ENCODE peak calls at places on chromosome X, in eight cellular contexts. One of them, this sample, is unnamed.

GRCh38 chrX:10326578-10326977 is 169.8 kb downstream of the CLCN4 start:
- DNase-seq in breast epithelium: no peak
- DNase-seq in BJ: no peak
- DNase-seq in tibial nerve: no peak
- DNase-seq in A549: peak
- DNase-seq in choroid plexus epithelial cell: peak
- DNase-seq in uterus: no peak
- DNase-seq in progenitor cell of endocrine pancreas: no peak
- DNase-seq in this sample: no peak

GRCh38 chrX:105701310-105702052 is 120.9 kb upstream of the NRK start:
- DNase-seq in breast epithelium: no peak
- DNase-seq in BJ: no peak
- DNase-seq in tibial nerve: no peak
- DNase-seq in A549: no peak
- DNase-seq in choroid plexus epithelial cell: peak
- DNase-seq in uterus: no peak
- DNase-seq in progenitor cell of endocrine pancreas: no peak
- DNase-seq in this sample: no peak

GRCh38 chrX:6225307-6226052 is 3.2 kb downstream of the NLGN4X start:
- DNase-seq in breast epithelium: no peak
- DNase-seq in BJ: no peak
- DNase-seq in tibial nerve: no peak
- DNase-seq in A549: no peak
- DNase-seq in choroid plexus epithelial cell: no peak
- DNase-seq in uterus: no peak
- DNase-seq in progenitor cell of endocrine pancreas: no peak
- DNase-seq in this sample: no peak

GRCh38 chrX:30943984-30944383 is 54.9 kb upstream of the TAB3 start:
- DNase-seq in breast epithelium: no peak
- DNase-seq in BJ: no peak
- DNase-seq in tibial nerve: no peak
- DNase-seq in A549: no peak
- DNase-seq in choroid plexus epithelial cell: no peak
- DNase-seq in uterus: no peak
- DNase-seq in progenitor cell of endocrine pancreas: no peak
- DNase-seq in this sample: no peak

GRCh38 chrX:77795124-77795523 is 9.1 kb upstream of the ATRX start:
- DNase-seq in breast epithelium: no peak
- DNase-seq in BJ: no peak
- DNase-seq in tibial nerve: no peak
- DNase-seq in A549: no peak
- DNase-seq in choroid plexus epithelial cell: no peak
- DNase-seq in uterus: no peak
- DNase-seq in progenitor cell of endocrine pancreas: no peak
- DNase-seq in this sample: no peak

GRCh38 chrX:12443534-12444098 is 305.3 kb downstream of the FRMPD4 start:
- DNase-seq in breast epithelium: no peak
- DNase-seq in BJ: no peak
- DNase-seq in tibial nerve: no peak
- DNase-seq in A549: no peak
- DNase-seq in choroid plexus epithelial cell: no peak
- DNase-seq in uterus: no peak
- DNase-seq in progenitor cell of endocrine pancreas: no peak
- DNase-seq in this sample: peak

GRCh38 chrX:11386001-11386523 is 92.8 kb downstream of the AMELX start:
- DNase-seq in breast epithelium: no peak
- DNase-seq in BJ: peak
- DNase-seq in tibial nerve: no peak
- DNase-seq in A549: no peak
- DNase-seq in choroid plexus epithelial cell: peak
- DNase-seq in uterus: peak
- DNase-seq in progenitor cell of endocrine pancreas: no peak
- DNase-seq in this sample: no peak

GRCh38 chrX:40278340-40279090 is 180.8 kb upstream of the BCOR start:
- DNase-seq in breast epithelium: no peak
- DNase-seq in BJ: no peak
- DNase-seq in tibial nerve: no peak
- DNase-seq in A549: peak
- DNase-seq in choroid plexus epithelial cell: peak
- DNase-seq in uterus: no peak
- DNase-seq in progenitor cell of endocrine pancreas: no peak
- DNase-seq in this sample: no peak

GRCh38 chrX:38694394-38694793 is 106.9 kb upstream of the MID1IP1 start:
- DNase-seq in breast epithelium: no peak
- DNase-seq in BJ: no peak
- DNase-seq in tibial nerve: no peak
- DNase-seq in A549: no peak
- DNase-seq in choroid plexus epithelial cell: no peak
- DNase-seq in uterus: no peak
- DNase-seq in progenitor cell of endocrine pancreas: no peak
- DNase-seq in this sample: no peak

GRCh38 chrX:87005183-87005582 is 512.4 kb upstream of the KLHL4 start:
- DNase-seq in breast epithelium: no peak
- DNase-seq in BJ: no peak
- DNase-seq in tibial nerve: no peak
- DNase-seq in A549: no peak
- DNase-seq in choroid plexus epithelial cell: no peak
- DNase-seq in uterus: no peak
- DNase-seq in progenitor cell of endocrine pancreas: no peak
- DNase-seq in this sample: no peak

GRCh38 chrX:45806410-45807121 is 605.9 kb upstream of the DIPK2B start:
- DNase-seq in breast epithelium: no peak
- DNase-seq in BJ: peak
- DNase-seq in tibial nerve: no peak
- DNase-seq in A549: peak
- DNase-seq in choroid plexus epithelial cell: peak
- DNase-seq in uterus: peak
- DNase-seq in progenitor cell of endocrine pancreas: no peak
- DNase-seq in this sample: peak

GRCh38 chrX:96569034-96569433 is 115.6 kb upstream of the DIAPH2 start:
- DNase-seq in breast epithelium: no peak
- DNase-seq in BJ: no peak
- DNase-seq in tibial nerve: no peak
- DNase-seq in A549: no peak
- DNase-seq in choroid plexus epithelial cell: no peak
- DNase-seq in uterus: no peak
- DNase-seq in progenitor cell of endocrine pancreas: no peak
- DNase-seq in this sample: no peak

GRCh38 chrX:48831136-48831908 is 4.1 kb downstream of the PCSK1N start:
- DNase-seq in breast epithelium: no peak
- DNase-seq in BJ: no peak
- DNase-seq in tibial nerve: no peak
- DNase-seq in A549: no peak
- DNase-seq in choroid plexus epithelial cell: no peak
- DNase-seq in uterus: no peak
- DNase-seq in progenitor cell of endocrine pancreas: no peak
- DNase-seq in this sample: no peak

GRCh38 chrX:150486011-150486410 is 82.4 kb upstream of the MTM1 start:
- DNase-seq in breast epithelium: no peak
- DNase-seq in BJ: no peak
- DNase-seq in tibial nerve: peak
- DNase-seq in A549: peak
- DNase-seq in choroid plexus epithelial cell: peak
- DNase-seq in uterus: peak
- DNase-seq in progenitor cell of endocrine pancreas: no peak
- DNase-seq in this sample: no peak

GRCh38 chrX:30888526-30889146 is 418 bp downstream of the TAB3 start:
- DNase-seq in breast epithelium: no peak
- DNase-seq in BJ: no peak
- DNase-seq in tibial nerve: no peak
- DNase-seq in A549: no peak
- DNase-seq in choroid plexus epithelial cell: peak
- DNase-seq in uterus: peak
- DNase-seq in progenitor cell of endocrine pancreas: no peak
- DNase-seq in this sample: peak

GRCh38 chrX:17521871-17522693 is 147.1 kb downstream of the NHS start:
- DNase-seq in breast epithelium: no peak
- DNase-seq in BJ: no peak
- DNase-seq in tibial nerve: no peak
- DNase-seq in A549: peak
- DNase-seq in choroid plexus epithelial cell: peak
- DNase-seq in uterus: no peak
- DNase-seq in progenitor cell of endocrine pancreas: no peak
- DNase-seq in this sample: no peak

GRCh38 chrX:150587585-150588503 is 19.4 kb downstream of the MTM1 start:
- DNase-seq in breast epithelium: no peak
- DNase-seq in BJ: no peak
- DNase-seq in tibial nerve: peak
- DNase-seq in A549: peak
- DNase-seq in choroid plexus epithelial cell: peak
- DNase-seq in uterus: no peak
- DNase-seq in progenitor cell of endocrine pancreas: no peak
- DNase-seq in this sample: no peak

GRCh38 chrX:151151668-151152267 is 24.6 kb upstream of the GPR50 start:
- DNase-seq in breast epithelium: no peak
- DNase-seq in BJ: no peak
- DNase-seq in tibial nerve: peak
- DNase-seq in A549: peak
- DNase-seq in choroid plexus epithelial cell: peak
- DNase-seq in uterus: no peak
- DNase-seq in progenitor cell of endocrine pancreas: no peak
- DNase-seq in this sample: peak

GRCh38 chrX:117910216-117910615 is 206.4 kb downstream of the KLHL13 start:
- DNase-seq in breast epithelium: no peak
- DNase-seq in BJ: no peak
- DNase-seq in tibial nerve: no peak
- DNase-seq in A549: no peak
- DNase-seq in choroid plexus epithelial cell: no peak
- DNase-seq in uterus: no peak
- DNase-seq in progenitor cell of endocrine pancreas: no peak
- DNase-seq in this sample: no peak

DNA sequence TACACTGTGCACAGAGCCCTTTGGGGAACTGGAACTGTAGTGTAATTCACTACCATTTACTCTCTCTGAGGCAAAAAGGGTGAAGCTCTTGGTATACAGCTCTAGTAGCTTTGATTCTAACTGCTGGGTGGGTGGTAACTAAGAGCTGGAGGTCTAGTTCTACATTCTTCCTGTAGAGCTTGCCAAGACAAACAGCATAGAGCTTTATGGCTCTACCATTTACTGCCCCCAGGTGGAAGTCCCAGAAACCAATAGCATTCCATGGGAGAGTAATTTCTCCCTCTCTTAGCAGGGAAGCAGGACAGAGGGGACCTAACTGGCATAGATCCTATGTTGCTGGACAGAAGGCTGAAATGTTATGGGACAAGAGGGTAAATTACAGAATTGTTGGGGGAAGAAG is 26.7 kb downstream of the HDAC8 start:
- DNase-seq in breast epithelium: no peak
- DNase-seq in BJ: no peak
- DNase-seq in tibial nerve: no peak
- DNase-seq in A549: peak
- DNase-seq in choroid plexus epithelial cell: peak
- DNase-seq in uterus: no peak
- DNase-seq in progenitor cell of endocrine pancreas: no peak
- DNase-seq in this sample: no peak
- TF ChIP-seq CTCF in breast epithelium: no peak
- TF ChIP-seq CTCF in BJ: no peak
- TF ChIP-seq CTCF in tibial nerve: no peak
- TF ChIP-seq CTCF in A549: no peak
- TF ChIP-seq CTCF in choroid plexus epithelial cell: peak
- TF ChIP-seq CTCF in uterus: no peak
- TF ChIP-seq CTCF in progenitor cell of endocrine pancreas: no peak
- TF ChIP-seq CTCF in this sample: no peak

GRCh38 chrX:155662297-155662696 is 49.5 kb upstream of the TMLHE start:
- DNase-seq in breast epithelium: no peak
- DNase-seq in BJ: no peak
- DNase-seq in tibial nerve: no peak
- DNase-seq in A549: peak
- DNase-seq in choroid plexus epithelial cell: peak
- DNase-seq in uterus: no peak
- DNase-seq in progenitor cell of endocrine pancreas: no peak
- DNase-seq in this sample: no peak
- TF ChIP-seq CTCF in breast epithelium: no peak
- TF ChIP-seq CTCF in BJ: peak
- TF ChIP-seq CTCF in tibial nerve: no peak
- TF ChIP-seq CTCF in A549: no peak
- TF ChIP-seq CTCF in choroid plexus epithelial cell: peak
- TF ChIP-seq CTCF in uterus: no peak
- TF ChIP-seq CTCF in progenitor cell of endocrine pancreas: no peak
- TF ChIP-seq CTCF in this sample: no peak

DNA sequence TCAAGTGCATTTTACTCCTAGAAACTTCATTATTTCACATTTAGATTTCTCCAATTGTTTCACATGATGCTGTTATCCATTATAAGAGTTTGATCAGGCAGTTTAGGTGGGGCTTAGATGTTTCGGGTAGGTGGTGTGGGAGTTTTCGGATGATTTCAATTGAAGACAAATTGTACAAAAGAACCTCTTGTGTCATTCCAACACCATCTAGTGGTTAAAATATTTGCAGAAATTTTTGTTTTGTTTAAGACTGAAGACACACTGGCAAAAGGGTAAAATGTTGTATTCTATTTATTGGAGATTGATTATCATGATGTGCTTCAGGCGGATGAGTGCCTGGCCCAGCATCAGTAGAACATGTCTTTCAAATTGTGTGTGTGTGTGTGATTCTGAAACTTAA is 212.7 kb downstream of the SH3BGRL start:
- DNase-seq in breast epithelium: no peak
- DNase-seq in BJ: no peak
- DNase-seq in tibial nerve: no peak
- DNase-seq in A549: no peak
- DNase-seq in choroid plexus epithelial cell: peak
- DNase-seq in uterus: no peak
- DNase-seq in progenitor cell of endocrine pancreas: no peak
- DNase-seq in this sample: no peak
- TF ChIP-seq CTCF in breast epithelium: no peak
- TF ChIP-seq CTCF in BJ: no peak
- TF ChIP-seq CTCF in tibial nerve: no peak
- TF ChIP-seq CTCF in A549: peak
- TF ChIP-seq CTCF in choroid plexus epithelial cell: peak
- TF ChIP-seq CTCF in uterus: peak
- TF ChIP-seq CTCF in progenitor cell of endocrine pancreas: no peak
- TF ChIP-seq CTCF in this sample: no peak

DNA sequence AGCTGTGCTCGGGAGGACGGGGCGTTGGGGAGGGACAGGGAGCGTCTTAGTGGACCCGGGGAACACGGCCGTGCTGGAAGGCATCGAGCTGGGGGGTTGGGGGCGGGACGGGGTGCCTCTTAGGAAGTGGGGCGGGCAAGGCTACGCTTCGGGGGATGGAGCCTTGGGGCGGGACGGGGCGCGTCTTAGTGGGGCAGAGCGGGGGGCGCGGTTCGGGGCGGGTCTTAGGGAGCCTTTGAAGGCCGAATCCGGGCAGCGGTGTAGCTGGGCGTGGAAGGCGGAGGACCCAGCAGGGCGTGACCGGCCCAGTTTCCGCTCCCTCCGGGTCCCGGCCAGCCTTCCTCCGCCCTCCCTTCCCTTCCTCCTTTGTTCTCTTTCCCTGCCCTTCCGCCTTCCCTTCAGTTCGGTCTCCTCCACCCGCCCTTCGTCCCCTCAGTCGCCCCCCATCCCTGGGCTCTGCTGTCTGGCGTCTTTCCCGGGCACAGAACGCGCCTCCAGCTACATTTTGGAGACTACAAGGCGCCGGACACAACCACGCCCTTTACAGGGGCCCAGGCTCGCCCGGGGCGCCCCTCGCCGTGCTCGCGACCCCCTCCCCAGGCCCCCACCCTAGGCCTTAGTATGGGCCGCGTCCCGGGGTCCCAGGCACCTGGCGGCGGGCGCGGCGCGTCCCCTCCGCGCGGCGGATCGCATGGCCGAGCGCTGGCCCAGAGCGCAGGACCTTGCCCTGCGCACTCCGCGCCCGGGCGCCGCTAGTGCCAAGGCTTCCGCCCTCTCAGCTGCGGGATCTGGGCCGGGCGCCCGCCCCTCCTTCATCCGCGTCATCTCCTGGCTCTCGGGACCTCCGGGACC is at the start of gene ARSD:
- DNase-seq in breast epithelium: peak
- DNase-seq in BJ: peak
- DNase-seq in tibial nerve: peak
- DNase-seq in A549: peak
- DNase-seq in choroid plexus epithelial cell: peak
- DNase-seq in uterus: peak
- DNase-seq in progenitor cell of endocrine pancreas: peak
- DNase-seq in this sample: peak
- TF ChIP-seq CTCF in breast epithelium: no peak
- TF ChIP-seq CTCF in BJ: no peak
- TF ChIP-seq CTCF in tibial nerve: no peak
- TF ChIP-seq CTCF in A549: no peak
- TF ChIP-seq CTCF in choroid plexus epithelial cell: no peak
- TF ChIP-seq CTCF in uterus: no peak
- TF ChIP-seq CTCF in progenitor cell of endocrine pancreas: no peak
- TF ChIP-seq CTCF in this sample: no peak

This sample was measured in GM13977.